ENCODE peak calls at places on chromosome 19, in five cellular contexts. S, A, E, W and T are unnamed samples.

GRCh38 chr19:41774515-41774980 is 19.2 kb downstream of the CEACAM6 start:
- DNase-seq in A (peak), S (no peak), W (no peak), E (peak), T (no peak)

GRCh38 chr19:54297759-54298305 is 15.1 kb downstream of the LILRA5 start:
- DNase-seq in A (no peak), S (no peak), W (no peak), E (no peak), T (no peak)

GRCh38 chr19:43731854-43732253 is 16.0 kb downstream of the IRGC start:
- DNase-seq in W (no peak), E (no peak), S (peak), A (no peak), T (no peak)

GRCh38 chr19:40735003-40735771 is 15.1 kb downstream of the ACTMAP start:
- DNase-seq in W (no peak), A (no peak), E (no peak), S (no peak), T (no peak)

GRCh38 chr19:7869453-7869909 is 4.7 kb downstream of the PRR36 start:
- DNase-seq in W (no peak), A (peak), S (peak), E (peak), T (no peak)

GRCh38 chr19:45863840-45864628 is at the start of gene FOXA3:
- DNase-seq in E (peak), S (peak), W (no peak), A (peak), T (no peak)

GRCh38 chr19:53849237-53849676 is 18.4 kb upstream of the MYADM start:
- DNase-seq in E (no peak), A (no peak), S (peak), W (no peak), T (no peak)

GRCh38 chr19:14102102-14102696 is 11.6 kb upstream of the SAMD1 start:
- DNase-seq in A (no peak), E (no peak), W (no peak), S (no peak), T (no peak)

GRCh38 chr19:20558011-20558410 is 7.6 kb downstream of the ZNF737 start:
- DNase-seq in E (no peak), W (no peak), S (no peak), A (no peak), T (no peak)

GRCh38 chr19:4416268-4416667 is 13.8 kb downstream of the CHAF1A start:
- DNase-seq in S (no peak), A (no peak), W (no peak), E (no peak), T (no peak)

GRCh38 chr19:40689339-40690049 is 957 bp downstream of the NUMBL start:
- DNase-seq in S (no peak), W (no peak), A (no peak), E (peak), T (no peak)

GRCh38 chr19:48975947-48976847 is 11.1 kb downstream of the FTL start:
- DNase-seq in A (peak), W (no peak), S (no peak), E (no peak), T (no peak)

GRCh38 chr19:10748924-10749434 is 31.1 kb downstream of the DNM2 start:
- DNase-seq in A (no peak), S (no peak), E (peak), W (no peak), T (no peak)

GRCh38 chr19:3028305-3029069 is 593 bp downstream of the TLE2 start:
- DNase-seq in E (peak), A (no peak), W (no peak), S (no peak), T (no peak)

GRCh38 chr19:22422220-22422619 is at the start of gene ZNF98:
- DNase-seq in W (no peak), E (no peak), S (no peak), A (no peak), T (no peak)

GRCh38 chr19:45729774-45730388 is 815 bp downstream of the FBXO46 start:
- DNase-seq in W (no peak), S (no peak), A (no peak), E (no peak), T (no peak)

GRCh38 chr19:8251025-8251472 is 41.9 kb downstream of the CERS4 start:
- DNase-seq in A (no peak), W (no peak), E (no peak), S (peak), T (peak)

GRCh38 chr19:32407004-32407992 is 1.7 kb downstream of the DPY19L3 start:
- DNase-seq in S (peak), E (no peak), A (no peak), W (no peak), T (no peak)

GRCh38 chr19:15506074-15506565 is 2.2 kb upstream of the CYP4F22 start:
- DNase-seq in S (no peak), A (no peak), E (no peak), W (no peak), T (no peak)

GRCh38 chr19:3547767-3548282 is 8.9 kb downstream of the TEKTIP1 start:
- DNase-seq in S (no peak), W (no peak), A (no peak), E (no peak), T (no peak)

GRCh38 chr19:7624810-7625209 is 4.5 kb downstream of the XAB2 start:
- DNase-seq in A (no peak), W (no peak), S (no peak), E (no peak), T (no peak)

GRCh38 chr19:3224346-3225325 is at the start of gene CELF5:
- DNase-seq in S (no peak), A (peak), E (peak), W (no peak), T (no peak)

GRCh38 chr19:3358919-3359849 is 7.2 kb upstream of the NFIC start:
- DNase-seq in A (peak), E (peak), S (peak), W (no peak), T (no peak)

GRCh38 chr19:19201697-19202630 is 1.2 kb downstream of the NR2C2AP start:
- DNase-seq in E (no peak), S (no peak), A (no peak), W (no peak), T (no peak)

GRCh38 chr19:52297601-52298358 is 811 bp downstream of the ZNF480 start:
- DNase-seq in S (peak), E (peak), W (no peak), A (no peak), T (no peak)

GRCh38 chr19:15196683-15197005 is 4.2 kb downstream of the NOTCH3 start:
- DNase-seq in E (no peak), A (no peak), S (no peak), W (no peak), T (no peak)

GRCh38 chr19:49468746-49469447 is 5.1 kb upstream of the FLT3LG start:
- DNase-seq in S (no peak), W (peak), A (peak), E (peak), T (peak)

GRCh38 chr19:15989889-15990288 is 41.1 kb downstream of the OR10H4 start:
- DNase-seq in S (no peak), E (no peak), A (no peak), W (no peak), T (no peak)

GRCh38 chr19:42051166-42052115 is 18.6 kb downstream of the GRIK5 start:
- DNase-seq in E (no peak), A (peak), S (no peak), W (no peak), T (no peak)

GRCh38 chr19:49875801-49876421 is 1.2 kb downstream of the AKT1S1 start:
- DNase-seq in A (peak), E (peak), S (peak), W (no peak), T (no peak)

GRCh38 chr19:50679177-50680125 is 30.2 kb downstream of the C19orf81 start:
- DNase-seq in E (peak), A (peak), S (peak), W (no peak), T (no peak)

GRCh38 chr19:44988896-44989563 is 12.2 kb upstream of the RELB start:
- DNase-seq in W (no peak), E (peak), S (peak), A (peak), T (no peak)

GRCh38 chr19:53960886-53961285 is 1.9 kb upstream of the CACNG8 start:
- DNase-seq in W (no peak), S (no peak), E (no peak), A (no peak), T (no peak)

GRCh38 chr19:52896431-52897148 is 845 bp downstream of the ZNF320 start:
- DNase-seq in W (no peak), S (peak), A (no peak), E (peak), T (no peak)

GRCh38 chr19:50676625-50677197 is 27.5 kb downstream of the C19orf81 start:
- DNase-seq in E (no peak), A (no peak), S (no peak), W (no peak), T (no peak)

GRCh38 chr19:2612619-2613249 is 89.8 kb downstream of the GNG7 start:
- DNase-seq in S (no peak), W (no peak), A (no peak), E (no peak), T (no peak)

GRCh38 chr19:19134687-19135158 is 3.6 kb downstream of the TMEM161A start:
- DNase-seq in A (peak), E (peak), W (no peak), S (no peak), T (no peak)

DNA sequence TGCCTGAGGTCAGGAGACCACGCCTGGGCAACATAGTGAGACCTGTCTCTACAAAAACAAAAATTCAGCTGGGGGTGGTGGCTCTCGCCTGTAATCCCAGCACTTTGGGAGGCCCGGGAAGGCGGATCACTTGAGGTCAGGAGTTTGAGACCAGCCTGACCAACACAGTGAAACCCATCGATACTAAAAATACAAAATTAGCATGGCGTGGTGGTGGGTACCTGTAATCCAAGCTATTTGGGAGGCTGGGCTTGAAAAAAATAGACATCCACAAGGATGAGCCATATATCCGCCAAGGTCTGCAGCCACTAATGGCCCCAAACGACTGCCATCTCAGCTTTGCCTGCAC is 3.1 kb downstream of the RPS16 start:
- DNase-seq in S (no peak), A (no peak), W (no peak), E (no peak), T (no peak)
- H3K4me3 ChIP-seq in S (no peak), A (no peak), W (no peak), E (no peak), T (no peak)

DNA sequence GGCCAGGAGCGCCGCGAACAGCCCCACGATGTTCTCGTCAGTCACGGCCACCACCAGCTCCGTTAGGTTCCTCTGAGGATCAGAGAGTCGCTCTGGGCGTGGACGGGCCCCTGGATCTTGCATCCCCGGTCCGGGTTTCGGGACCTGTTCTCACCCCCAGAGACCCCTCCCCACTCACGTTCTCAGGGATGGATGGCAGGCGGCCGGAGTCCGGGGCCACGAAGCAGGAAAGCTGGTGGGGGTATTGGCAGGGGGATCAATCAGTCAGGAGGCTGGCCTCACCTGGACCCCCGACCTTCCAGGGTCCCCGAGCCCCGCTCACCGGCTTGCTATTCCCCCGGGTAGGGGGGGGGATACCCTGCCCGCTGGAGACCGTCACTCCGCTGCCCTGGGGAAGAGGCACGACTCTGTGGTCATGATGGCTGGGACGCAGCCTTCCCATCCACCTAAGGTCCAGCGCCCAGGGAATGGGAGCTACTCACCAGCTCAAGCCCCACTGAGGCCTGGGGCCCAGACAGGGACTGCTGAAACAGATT is 4.6 kb downstream of the DENND1C start:
- DNase-seq in W (no peak), A (no peak), S (no peak), E (no peak), T (no peak)
- H3K4me3 ChIP-seq in W (no peak), A (no peak), S (peak), E (peak), T (peak)

GRCh38 chr19:13025819-13026477 is 30.7 kb downstream of the NFIX start:
- DNase-seq in E (no peak), S (no peak), A (no peak), W (no peak), T (no peak)
- H3K4me3 ChIP-seq in E (peak), S (peak), A (no peak), W (peak), T (peak)

GRCh38 chr19:17841810-17842662 is 5.7 kb downstream of the JAK3 start:
- DNase-seq in E (peak), A (peak), W (no peak), S (peak), T (no peak)
- H3K4me3 ChIP-seq in E (peak), A (no peak), W (peak), S (peak), T (peak)

DNA sequence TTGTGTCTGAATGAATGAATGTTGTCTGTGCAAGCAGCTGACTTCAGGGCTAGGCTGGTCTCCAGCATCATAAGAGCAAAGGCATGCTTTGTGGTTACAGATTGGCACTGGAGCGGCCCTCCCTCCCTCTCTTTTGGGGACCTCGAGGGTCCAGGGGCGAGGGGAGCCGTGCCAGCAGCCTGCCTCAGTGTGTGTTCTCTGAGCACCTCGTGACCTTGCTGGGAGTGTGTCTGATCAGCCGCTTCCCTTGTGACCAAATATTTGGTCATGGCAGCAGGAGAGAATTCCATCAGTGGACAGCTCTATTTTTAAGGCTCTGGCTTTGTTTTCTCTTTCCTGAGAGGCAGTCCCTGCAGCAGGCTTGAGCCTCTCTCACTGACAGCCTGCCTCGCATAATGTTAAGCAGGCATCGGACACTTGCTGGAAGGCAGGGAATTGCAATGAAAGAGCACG is 329.7 kb downstream of the UQCRFS1 start:
- DNase-seq in W (no peak), A (no peak), E (no peak), S (peak), T (no peak)
- H3K4me3 ChIP-seq in W (no peak), A (no peak), E (no peak), S (no peak), T (no peak)

DNA sequence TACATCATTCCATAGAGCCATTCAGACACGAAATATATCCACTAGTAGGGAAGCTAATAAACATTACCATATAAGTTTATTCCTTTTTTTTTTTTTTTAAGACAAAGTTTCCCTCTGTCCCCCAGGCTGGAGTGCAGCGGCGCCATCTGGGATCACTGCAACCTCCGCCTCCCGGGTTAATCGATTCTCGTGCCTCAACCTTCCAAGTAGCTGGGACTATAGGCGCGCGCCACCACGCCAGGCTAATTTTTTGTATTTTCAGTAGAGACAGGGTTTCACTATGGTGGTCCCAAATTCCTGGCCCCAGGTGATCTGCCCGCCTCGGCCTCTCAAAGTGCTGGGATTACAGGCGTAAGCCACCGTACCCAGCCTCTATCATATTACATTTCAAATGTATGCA is 612 bp upstream of the ZNF154 start:
- DNase-seq in A (no peak), S (no peak), W (no peak), E (no peak), T (no peak)
- H3K4me3 ChIP-seq in A (no peak), S (no peak), W (no peak), E (no peak), T (no peak)

DNA sequence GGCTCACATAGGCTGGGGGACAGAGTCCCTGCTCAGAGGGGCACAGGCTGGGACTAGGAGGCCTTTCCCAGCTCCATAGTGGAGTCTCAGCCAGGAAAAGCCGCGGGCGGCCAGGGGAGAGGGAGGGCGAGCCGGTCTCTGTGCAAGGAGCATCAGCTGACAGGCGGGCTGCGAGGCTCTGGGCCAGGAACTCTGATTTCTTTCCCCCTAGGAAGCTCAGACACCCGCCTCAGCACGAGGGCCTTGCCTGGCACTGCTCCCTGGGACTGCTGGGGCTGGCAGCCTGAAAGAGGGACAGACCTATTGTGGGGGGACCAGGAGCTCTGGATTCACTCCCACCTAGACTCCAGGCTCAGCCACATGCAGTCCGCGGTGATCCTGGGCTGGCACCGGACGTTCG is 2.2 kb upstream of the PLK5 start:
- DNase-seq in E (no peak), A (no peak), S (no peak), W (no peak), T (no peak)
- H3K4me3 ChIP-seq in E (no peak), A (no peak), S (no peak), W (no peak), T (no peak)

DNA sequence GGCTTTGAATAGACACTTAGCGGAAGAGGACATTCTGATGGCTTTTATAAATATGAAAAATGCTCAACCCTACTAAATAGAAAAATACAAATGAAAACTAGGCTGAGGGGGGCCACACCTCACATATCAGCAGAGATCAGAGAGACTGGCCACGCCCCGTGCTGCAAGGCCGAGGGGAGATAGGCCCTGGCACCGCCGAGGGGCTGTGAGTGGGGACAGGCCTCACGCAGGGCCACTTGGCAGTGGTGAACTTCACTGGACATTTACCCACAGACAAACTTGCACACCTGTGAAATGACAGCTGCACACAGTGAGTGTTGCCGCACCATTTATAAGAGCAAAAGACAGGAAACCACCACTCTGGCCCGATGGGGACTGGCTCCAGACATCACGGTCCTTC is 25.6 kb downstream of the PAK4 start:
- DNase-seq in S (no peak), E (no peak), A (no peak), W (no peak), T (no peak)
- H3K4me3 ChIP-seq in S (no peak), E (no peak), A (no peak), W (no peak), T (no peak)

GRCh38 chr19:33906578-33907335 is 110.1 kb downstream of the KCTD15 start:
- DNase-seq in E (no peak), S (peak), W (no peak), A (no peak), T (no peak)
- H3K4me3 ChIP-seq in E (peak), S (no peak), W (peak), A (no peak), T (peak)